ENCODE peak calls at places on chromosome 19, in eight cellular contexts. L, R, H, K, U, P, W and J are unnamed samples.
A peak's percentile ranks its signal among the peaks of the same experiment; 100 is the strongest.

GRCh38 chr19:53892981-53893325 is 11.0 kb downstream of the PRKCG start:
- DNase-seq in H (no peak), K (no peak), W (no peak), R (peak; percentile 51), U (peak; percentile 62), P (no peak), L (no peak), J (peak; percentile 48)

GRCh38 chr19:16825312-16826168 is 3.7 kb upstream of the SIN3B start:
- DNase-seq in H (peak; percentile 86), U (no peak), R (peak; percentile 58), P (no peak), K (peak; percentile 54), L (no peak), W (peak; percentile 82), J (no peak)

GRCh38 chr19:2503521-2504109 is 27.7 kb downstream of the GADD45B start:
- DNase-seq in R (peak; percentile 17), K (no peak), H (peak; percentile 58), W (peak; percentile 80), P (peak; percentile 54), U (peak; percentile 31), L (peak; percentile 60), J (no peak)

GRCh38 chr19:29666634-29667389 is 1.6 kb downstream of the PLEKHF1 start:
- DNase-seq in L (no peak), P (no peak), H (no peak), U (no peak), R (no peak), K (no peak), W (peak; percentile 64), J (no peak)

GRCh38 chr19:13764821-13765394 is 586 bp downstream of the MRI1 start:
- DNase-seq in U (no peak), K (no peak), R (peak; percentile 44), P (peak; percentile 34), W (no peak), L (no peak), H (no peak), J (no peak)

GRCh38 chr19:52749780-52750179 is 14.9 kb upstream of the ZNF611 start:
- DNase-seq in L (no peak), P (no peak), H (no peak), U (no peak), W (no peak), R (no peak), K (no peak), J (no peak)

GRCh38 chr19:5418676-5419075 is 36.5 kb upstream of the ZNRF4 start:
- DNase-seq in U (no peak), H (no peak), P (no peak), R (no peak), L (no peak), W (no peak), K (no peak), J (no peak)

GRCh38 chr19:39820696-39821095 is 13.3 kb downstream of the DYRK1B start:
- DNase-seq in W (no peak), R (no peak), K (no peak), H (no peak), L (no peak), P (no peak), U (no peak), J (no peak)

GRCh38 chr19:18894254-18895037 is 1.5 kb downstream of the CERS1 start:
- DNase-seq in U (no peak), W (no peak), L (no peak), K (peak; percentile 93), R (peak; percentile 47), P (no peak), H (no peak), J (peak; percentile 79)

GRCh38 chr19:16459680-16460079 is 12.1 kb downstream of the EPS15L1 start:
- DNase-seq in W (no peak), K (no peak), P (no peak), H (no peak), U (no peak), R (no peak), L (no peak), J (no peak)

GRCh38 chr19:38319421-38320258 is at the start of gene KCNK6:
- DNase-seq in H (no peak), W (peak; percentile 38), R (peak; percentile 26), P (peak; percentile 66), L (no peak), K (no peak), U (no peak), J (no peak)

GRCh38 chr19:56919308-56919995 is 78.9 kb upstream of the PEG3 start:
- DNase-seq in R (no peak), H (no peak), P (no peak), K (no peak), U (no peak), W (no peak), L (no peak), J (no peak)

GRCh38 chr19:55672418-55672817 is 2.6 kb upstream of the EPN1 start:
- DNase-seq in P (no peak), K (no peak), L (no peak), U (no peak), H (no peak), R (no peak), W (peak; percentile 74), J (no peak)

GRCh38 chr19:48970139-48970766 is 5.1 kb downstream of the FTL start:
- DNase-seq in P (no peak), K (no peak), U (no peak), L (no peak), H (no peak), R (no peak), W (no peak), J (no peak)

GRCh38 chr19:12205296-12205695 is 42.4 kb downstream of the ZNF136 start:
- DNase-seq in H (no peak), P (no peak), U (no peak), R (no peak), W (no peak), L (no peak), K (no peak), J (no peak)

GRCh38 chr19:2282062-2282861 is at the start of gene PEAK3:
- DNase-seq in U (no peak), W (peak; percentile 62), P (no peak), H (no peak), K (peak; percentile 52), L (no peak), R (peak; percentile 40), J (no peak)

GRCh38 chr19:33472696-33473624 is 48.6 kb downstream of the PEPD start:
- DNase-seq in K (peak; percentile 38), H (peak; percentile 85), U (no peak), L (no peak), R (no peak), W (peak; percentile 96), P (no peak), J (no peak)

GRCh38 chr19:2478324-2478755 is 2.4 kb downstream of the GADD45B start:
- DNase-seq in W (peak; percentile 72), P (peak; percentile 26), L (peak; percentile 35), H (peak; percentile 57), K (peak; percentile 33), R (peak; percentile 81), U (no peak), J (no peak)

GRCh38 chr19:38964738-38965137 is 10.8 kb downstream of the FBXO17 start:
- DNase-seq in L (no peak), U (no peak), K (no peak), P (no peak), H (no peak), R (no peak), W (no peak), J (no peak)

GRCh38 chr19:40802300-40803169 is 3.5 kb downstream of the EGLN2 start:
- DNase-seq in W (no peak), H (no peak), P (no peak), R (no peak), L (no peak), U (no peak), K (no peak), J (no peak)

GRCh38 chr19:18611327-18612050 is 1.2 kb upstream of the TMEM59L start:
- DNase-seq in H (no peak), W (no peak), U (no peak), K (no peak), R (no peak), P (no peak), L (no peak), J (no peak)

GRCh38 chr19:3606690-3607289 is at the start of gene TBXA2R:
- DNase-seq in H (no peak), W (peak; percentile 76), L (peak; percentile 14), U (peak; percentile 79), R (peak; percentile 54), K (peak; percentile 56), P (peak; percentile 65), J (no peak)

GRCh38 chr19:51664997-51665396 is 18.4 kb upstream of the SIGLEC14 start:
- DNase-seq in R (no peak), U (no peak), P (no peak), L (no peak), K (no peak), W (no peak), H (no peak), J (no peak)